ENCODE peak calls at places on chromosomes 2 and 18, in seven cellular contexts. One of them, this sample, is unnamed.

GRCh38 chr2:206740800-206741199 is 22.6 kb upstream of the DYTN start:
- DNase-seq in lower leg skin: no peak
- DNase-seq in transverse colon: no peak
- DNase-seq in activated naive CD8-positive, alpha-beta T cell treated with anti-CD3 and anti-CD28 coated beads, Interleukin-2, amount 10 ng/mL, durations not matched to agents 7 days and 5 days: no peak
- DNase-seq in GM19239: no peak
- DNase-seq in ELR: peak
- DNase-seq in hypothalamus: no peak
- DNase-seq in this sample: no peak

GRCh38 chr2:71129114-71129890 is 727 bp downstream of the MCEE start:
- DNase-seq in lower leg skin: no peak
- DNase-seq in transverse colon: no peak
- DNase-seq in activated naive CD8-positive, alpha-beta T cell treated with anti-CD3 and anti-CD28 coated beads, Interleukin-2, amount 10 ng/mL, durations not matched to agents 7 days and 5 days: no peak
- DNase-seq in GM19239: peak
- DNase-seq in ELR: peak
- DNase-seq in hypothalamus: no peak
- DNase-seq in this sample: peak

GRCh38 chr18:28013064-28013463 is 163.9 kb downstream of the CDH2 start:
- DNase-seq in lower leg skin: no peak
- DNase-seq in transverse colon: no peak
- DNase-seq in activated naive CD8-positive, alpha-beta T cell treated with anti-CD3 and anti-CD28 coated beads, Interleukin-2, amount 10 ng/mL, durations not matched to agents 7 days and 5 days: no peak
- DNase-seq in GM19239: no peak
- DNase-seq in ELR: peak
- DNase-seq in hypothalamus: no peak
- DNase-seq in this sample: peak

GRCh38 chr2:144629937-144630336 is 110.0 kb upstream of the ZEB2 start:
- DNase-seq in lower leg skin: no peak
- DNase-seq in transverse colon: no peak
- DNase-seq in activated naive CD8-positive, alpha-beta T cell treated with anti-CD3 and anti-CD28 coated beads, Interleukin-2, amount 10 ng/mL, durations not matched to agents 7 days and 5 days: no peak
- DNase-seq in GM19239: no peak
- DNase-seq in ELR: no peak
- DNase-seq in hypothalamus: no peak
- DNase-seq in this sample: peak

GRCh38 chr2:191245869-191246531 is 796 bp downstream of the MYO1B start:
- DNase-seq in lower leg skin: peak
- DNase-seq in transverse colon: peak
- DNase-seq in activated naive CD8-positive, alpha-beta T cell treated with anti-CD3 and anti-CD28 coated beads, Interleukin-2, amount 10 ng/mL, durations not matched to agents 7 days and 5 days: peak
- DNase-seq in GM19239: no peak
- DNase-seq in ELR: peak
- DNase-seq in hypothalamus: no peak
- DNase-seq in this sample: peak

GRCh38 chr2:12222561-12222960 is 476.1 kb downstream of the LPIN1 start:
- DNase-seq in lower leg skin: no peak
- DNase-seq in transverse colon: no peak
- DNase-seq in activated naive CD8-positive, alpha-beta T cell treated with anti-CD3 and anti-CD28 coated beads, Interleukin-2, amount 10 ng/mL, durations not matched to agents 7 days and 5 days: no peak
- DNase-seq in GM19239: no peak
- DNase-seq in ELR: peak
- DNase-seq in hypothalamus: no peak
- DNase-seq in this sample: peak

GRCh38 chr2:185475868-185476267 is 262.7 kb upstream of the FSIP2 start:
- DNase-seq in lower leg skin: no peak
- DNase-seq in transverse colon: no peak
- DNase-seq in activated naive CD8-positive, alpha-beta T cell treated with anti-CD3 and anti-CD28 coated beads, Interleukin-2, amount 10 ng/mL, durations not matched to agents 7 days and 5 days: no peak
- DNase-seq in GM19239: no peak
- DNase-seq in ELR: peak
- DNase-seq in hypothalamus: no peak
- DNase-seq in this sample: no peak

GRCh38 chr2:157312866-157313486 is 12.6 kb downstream of the ERMN start:
- DNase-seq in lower leg skin: no peak
- DNase-seq in transverse colon: no peak
- DNase-seq in activated naive CD8-positive, alpha-beta T cell treated with anti-CD3 and anti-CD28 coated beads, Interleukin-2, amount 10 ng/mL, durations not matched to agents 7 days and 5 days: no peak
- DNase-seq in GM19239: no peak
- DNase-seq in ELR: peak
- DNase-seq in hypothalamus: no peak
- DNase-seq in this sample: peak

GRCh38 chr18:11888726-11889125 is 19.4 kb downstream of the MPPE1 start:
- DNase-seq in lower leg skin: no peak
- DNase-seq in transverse colon: no peak
- DNase-seq in activated naive CD8-positive, alpha-beta T cell treated with anti-CD3 and anti-CD28 coated beads, Interleukin-2, amount 10 ng/mL, durations not matched to agents 7 days and 5 days: no peak
- DNase-seq in GM19239: no peak
- DNase-seq in ELR: no peak
- DNase-seq in hypothalamus: no peak
- DNase-seq in this sample: no peak

GRCh38 chr2:58081000-58081399 is 34.4 kb downstream of the VRK2 start:
- DNase-seq in lower leg skin: no peak
- DNase-seq in transverse colon: no peak
- DNase-seq in activated naive CD8-positive, alpha-beta T cell treated with anti-CD3 and anti-CD28 coated beads, Interleukin-2, amount 10 ng/mL, durations not matched to agents 7 days and 5 days: no peak
- DNase-seq in GM19239: no peak
- DNase-seq in ELR: no peak
- DNase-seq in hypothalamus: no peak
- DNase-seq in this sample: no peak

GRCh38 chr18:27483266-27483665 is 298.2 kb upstream of the CHST9 start:
- DNase-seq in lower leg skin: no peak
- DNase-seq in transverse colon: no peak
- DNase-seq in activated naive CD8-positive, alpha-beta T cell treated with anti-CD3 and anti-CD28 coated beads, Interleukin-2, amount 10 ng/mL, durations not matched to agents 7 days and 5 days: no peak
- DNase-seq in GM19239: no peak
- DNase-seq in ELR: no peak
- DNase-seq in hypothalamus: no peak
- DNase-seq in this sample: no peak

GRCh38 chr2:24919100-24919976 is 699 bp downstream of the ADCY3 start:
- DNase-seq in lower leg skin: no peak
- DNase-seq in transverse colon: peak
- DNase-seq in activated naive CD8-positive, alpha-beta T cell treated with anti-CD3 and anti-CD28 coated beads, Interleukin-2, amount 10 ng/mL, durations not matched to agents 7 days and 5 days: peak
- DNase-seq in GM19239: peak
- DNase-seq in ELR: peak
- DNase-seq in hypothalamus: no peak
- DNase-seq in this sample: peak

GRCh38 chr2:214069254-214069653 is 341.6 kb upstream of the VWC2L start:
- DNase-seq in lower leg skin: no peak
- DNase-seq in transverse colon: no peak
- DNase-seq in activated naive CD8-positive, alpha-beta T cell treated with anti-CD3 and anti-CD28 coated beads, Interleukin-2, amount 10 ng/mL, durations not matched to agents 7 days and 5 days: no peak
- DNase-seq in GM19239: no peak
- DNase-seq in ELR: peak
- DNase-seq in hypothalamus: peak
- DNase-seq in this sample: peak

This sample was measured in GM23248.